ENCODE peak calls at places on chromosome 14, in eight cellular contexts. W, J, U, A, K, T, Z and B are unnamed samples.

GRCh38 chr14:37591941-37592287 is 3.1 kb downstream of the FOXA1 start:
- DNase-seq in W (no peak), J (no peak), U (peak), A (no peak), K (no peak), T (no peak), Z (peak), B (no peak)

GRCh38 chr14:101839236-101839635 is 77.7 kb downstream of the PPP2R5C start:
- DNase-seq in W (peak), J (no peak), U (peak), A (no peak), K (no peak), T (no peak), Z (no peak), B (peak)

GRCh38 chr14:38839743-38840375 is 263.2 kb downstream of the SEC23A start:
- DNase-seq in W (no peak), J (no peak), U (no peak), A (no peak), K (no peak), T (peak), Z (no peak), B (no peak)

GRCh38 chr14:23294734-23295561 is 7.7 kb downstream of the PPP1R3E start:
- DNase-seq in W (peak), J (peak), U (peak), A (no peak), K (peak), T (no peak), Z (no peak), B (peak)

GRCh38 chr14:24389266-24389855 is 9.4 kb upstream of the NYNRIN start:
- DNase-seq in W (no peak), J (peak), U (no peak), A (no peak), K (no peak), T (peak), Z (no peak), B (no peak)

GRCh38 chr14:81269100-81269978 is 48.6 kb upstream of the GTF2A1 start:
- DNase-seq in W (peak), J (peak), U (no peak), A (peak), K (peak), T (peak), Z (no peak), B (peak)

GRCh38 chr14:64910847-64911495 is 3.3 kb upstream of the CHURC1 start:
- DNase-seq in W (peak), J (peak), U (no peak), A (peak), K (no peak), T (no peak), Z (no peak), B (no peak)

GRCh38 chr14:87990687-87991086 is 2.3 kb downstream of the GALC start:
- DNase-seq in W (no peak), J (no peak), U (no peak), A (no peak), K (no peak), T (no peak), Z (no peak), B (no peak)

GRCh38 chr14:78345346-78345745 is 175.2 kb downstream of the NRXN3 start:
- DNase-seq in W (no peak), J (no peak), U (no peak), A (no peak), K (no peak), T (no peak), Z (no peak), B (no peak)

GRCh38 chr14:64708148-64709004 is 4.2 kb downstream of the PLEKHG3 start:
- DNase-seq in W (no peak), J (peak), U (no peak), A (no peak), K (no peak), T (peak), Z (no peak), B (no peak)

GRCh38 chr14:57637901-57638300 is 144.2 kb upstream of the CCDC198 start:
- DNase-seq in W (no peak), J (no peak), U (no peak), A (no peak), K (no peak), T (no peak), Z (no peak), B (no peak)

GRCh38 chr14:54094765-54095164 is 138.1 kb upstream of the BMP4 start:
- DNase-seq in W (no peak), J (no peak), U (no peak), A (no peak), K (no peak), T (no peak), Z (no peak), B (no peak)

GRCh38 chr14:72889366-72889765 is 4.5 kb downstream of the DPF3 start:
- DNase-seq in W (no peak), J (no peak), U (no peak), A (no peak), K (no peak), T (no peak), Z (no peak), B (no peak)

GRCh38 chr14:86543531-86543930 is 1013.6 kb downstream of the FLRT2 start:
- DNase-seq in W (no peak), J (no peak), U (no peak), A (no peak), K (no peak), T (no peak), Z (no peak), B (no peak)

GRCh38 chr14:95577067-95577800 is 42.4 kb downstream of the GLRX5 start:
- DNase-seq in W (peak), J (no peak), U (no peak), A (no peak), K (no peak), T (no peak), Z (no peak), B (no peak)

GRCh38 chr14:64217318-64217717 is 76.9 kb downstream of the ESR2 start:
- DNase-seq in W (peak), J (no peak), U (peak), A (no peak), K (no peak), T (no peak), Z (no peak), B (no peak)

GRCh38 chr14:32826404-32827082 is 112.1 kb upstream of the NPAS3 start:
- DNase-seq in W (peak), J (no peak), U (no peak), A (no peak), K (no peak), T (peak), Z (no peak), B (no peak)

GRCh38 chr14:39766397-39767000 is 334.3 kb upstream of the FBXO33 start:
- DNase-seq in W (no peak), J (no peak), U (no peak), A (no peak), K (no peak), T (no peak), Z (no peak), B (no peak)

GRCh38 chr14:36198378-36198777 is 21.9 kb upstream of the PTCSC3 start:
- DNase-seq in W (no peak), J (no peak), U (no peak), A (no peak), K (no peak), T (no peak), Z (no peak), B (no peak)

GRCh38 chr14:100250732-100251465 is 12.0 kb downstream of the YY1 start:
- DNase-seq in W (no peak), J (no peak), U (no peak), A (no peak), K (no peak), T (no peak), Z (no peak), B (no peak)

GRCh38 chr14:32588448-32589320 is 259.6 kb downstream of the AKAP6 start:
- DNase-seq in W (peak), J (peak), U (no peak), A (peak), K (peak), T (peak), Z (no peak), B (no peak)

GRCh38 chr14:40447032-40447431 is 1014.8 kb upstream of the FBXO33 start:
- DNase-seq in W (no peak), J (no peak), U (no peak), A (no peak), K (no peak), T (no peak), Z (no peak), B (no peak)

GRCh38 chr14:100546051-100546443 is 41.2 kb downstream of the BEGAIN start:
- DNase-seq in W (no peak), J (no peak), U (no peak), A (no peak), K (no peak), T (no peak), Z (no peak), B (no peak)

GRCh38 chr14:75615200-75615599 is 36.8 kb downstream of the FLVCR2 start:
- DNase-seq in W (peak), J (no peak), U (no peak), A (no peak), K (no peak), T (no peak), Z (no peak), B (no peak)

GRCh38 chr14:22497671-22498093 is 91.3 kb downstream of the DAD1 start:
- DNase-seq in W (no peak), J (no peak), U (no peak), A (no peak), K (no peak), T (no peak), Z (no peak), B (no peak)

GRCh38 chr14:103581954-103582703 is 19.4 kb downstream of the COA8 start:
- DNase-seq in W (no peak), J (no peak), U (peak), A (no peak), K (no peak), T (no peak), Z (no peak), B (no peak)

GRCh38 chr14:57136669-57137068 is 132.0 kb downstream of the EXOC5 start:
- DNase-seq in W (peak), J (no peak), U (no peak), A (no peak), K (no peak), T (no peak), Z (peak), B (no peak)

GRCh38 chr14:25537846-25538455 is 488.0 kb upstream of the STXBP6 start:
- DNase-seq in W (peak), J (no peak), U (peak), A (no peak), K (peak), T (no peak), Z (no peak), B (peak)

GRCh38 chr14:54617467-54617866 is 50.5 kb downstream of the SAMD4A start:
- DNase-seq in W (no peak), J (peak), U (no peak), A (no peak), K (no peak), T (no peak), Z (no peak), B (no peak)

GRCh38 chr14:71141701-71142374 is 234.6 kb downstream of the PCNX1 start:
- DNase-seq in W (no peak), J (peak), U (no peak), A (peak), K (no peak), T (peak), Z (no peak), B (peak)

GRCh38 chr14:102903248-102903888 is 19.1 kb upstream of the AMN start:
- DNase-seq in W (no peak), J (no peak), U (no peak), A (no peak), K (no peak), T (no peak), Z (no peak), B (no peak)

GRCh38 chr14:20866963-20867362 is 24.2 kb upstream of the RNASE3 start:
- DNase-seq in W (peak), J (no peak), U (no peak), A (no peak), K (no peak), T (no peak), Z (no peak), B (peak)
- TF ChIP-seq CTCF in W (peak), J (peak), U (no peak), A (peak), K (peak), T (peak), Z (no peak), B (no peak)

GRCh38 chr14:106843376-106843775 is 1317.0 kb downstream of the TMEM121 start:
- DNase-seq in W (peak), J (no peak), U (no peak), A (no peak), K (no peak), T (no peak), Z (no peak), B (no peak)
- TF ChIP-seq CTCF in W (peak), J (no peak), U (no peak), A (no peak), K (no peak), T (no peak), Z (no peak), B (no peak)

GRCh38 chr14:20487402-20487742 is 18.0 kb upstream of the RNASE10 start:
- DNase-seq in W (no peak), J (no peak), U (no peak), A (no peak), K (no peak), T (no peak), Z (no peak), B (no peak)
- TF ChIP-seq CTCF in W (peak), J (no peak), U (no peak), A (no peak), K (no peak), T (no peak), Z (no peak), B (no peak)

GRCh38 chr14:76963366-76963765 is 65.1 kb downstream of the IRF2BPL start:
- DNase-seq in W (no peak), J (no peak), U (no peak), A (no peak), K (no peak), T (no peak), Z (no peak), B (no peak)

GRCh38 chr14:76965232-76965631 is 63.3 kb downstream of the IRF2BPL start:
- DNase-seq in W (no peak), J (no peak), U (peak), A (no peak), K (no peak), T (no peak), Z (no peak), B (peak)

GRCh38 chr14:76966535-76966934 is 62.0 kb downstream of the IRF2BPL start:
- DNase-seq in W (no peak), J (no peak), U (no peak), A (no peak), K (no peak), T (no peak), Z (no peak), B (no peak)

GRCh38 chr14:76962303-76962660 is 66.2 kb downstream of the IRF2BPL start:
- DNase-seq in W (no peak), J (no peak), U (no peak), A (no peak), K (no peak), T (no peak), Z (no peak), B (peak)

DNA sequence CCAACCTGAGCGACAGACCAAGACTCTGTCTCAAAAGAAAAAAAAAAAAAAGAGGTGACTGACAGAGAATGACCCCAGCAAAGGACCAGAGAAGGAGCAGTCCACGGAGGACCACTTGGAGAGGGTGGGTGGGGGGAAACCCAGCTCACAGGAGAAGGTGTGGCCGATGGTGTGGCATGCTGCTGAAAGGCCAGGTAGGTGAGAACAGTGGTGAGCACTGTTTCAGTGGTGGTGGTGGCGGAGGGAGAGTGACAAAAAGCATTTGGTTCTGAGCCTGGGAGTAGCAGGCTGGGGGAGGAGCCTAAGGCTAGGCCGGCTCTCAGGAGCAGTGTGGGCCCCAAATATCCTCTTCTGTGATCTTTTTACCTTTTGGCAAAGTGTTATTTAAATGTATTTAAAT is 63.8 kb downstream of the IRF2BPL start:
- DNase-seq in W (peak), J (no peak), U (no peak), A (no peak), K (no peak), T (no peak), Z (no peak), B (peak)
- TF ChIP-seq CTCF in W (no peak), J (no peak), U (no peak), A (no peak), K (no peak), T (no peak), Z (no peak), B (no peak)

DNA sequence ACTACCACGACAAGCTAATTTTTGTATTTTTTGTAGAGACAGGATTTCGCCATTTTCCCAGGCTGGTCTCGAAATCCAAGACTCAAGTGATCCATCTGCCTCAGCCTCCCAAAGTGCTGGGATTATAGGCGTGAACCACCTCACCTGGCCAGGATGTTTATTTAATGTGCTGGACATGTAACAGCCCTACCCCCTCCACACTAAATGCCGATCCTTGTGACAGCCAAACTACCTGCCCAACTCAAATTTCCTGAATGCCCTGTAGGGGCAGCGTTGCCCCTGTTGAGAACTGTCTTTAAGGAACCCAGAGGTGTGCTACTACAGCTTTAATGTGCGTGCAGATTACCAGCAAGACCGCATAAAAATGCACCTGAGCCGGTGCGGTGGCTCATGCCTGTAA is 48.1 kb downstream of the KCNK13 start:
- DNase-seq in W (no peak), J (no peak), U (no peak), A (no peak), K (no peak), T (no peak), Z (no peak), B (peak)
- TF ChIP-seq CTCF in W (peak), J (no peak), U (no peak), A (peak), K (peak), T (peak), Z (no peak), B (no peak)

DNA sequence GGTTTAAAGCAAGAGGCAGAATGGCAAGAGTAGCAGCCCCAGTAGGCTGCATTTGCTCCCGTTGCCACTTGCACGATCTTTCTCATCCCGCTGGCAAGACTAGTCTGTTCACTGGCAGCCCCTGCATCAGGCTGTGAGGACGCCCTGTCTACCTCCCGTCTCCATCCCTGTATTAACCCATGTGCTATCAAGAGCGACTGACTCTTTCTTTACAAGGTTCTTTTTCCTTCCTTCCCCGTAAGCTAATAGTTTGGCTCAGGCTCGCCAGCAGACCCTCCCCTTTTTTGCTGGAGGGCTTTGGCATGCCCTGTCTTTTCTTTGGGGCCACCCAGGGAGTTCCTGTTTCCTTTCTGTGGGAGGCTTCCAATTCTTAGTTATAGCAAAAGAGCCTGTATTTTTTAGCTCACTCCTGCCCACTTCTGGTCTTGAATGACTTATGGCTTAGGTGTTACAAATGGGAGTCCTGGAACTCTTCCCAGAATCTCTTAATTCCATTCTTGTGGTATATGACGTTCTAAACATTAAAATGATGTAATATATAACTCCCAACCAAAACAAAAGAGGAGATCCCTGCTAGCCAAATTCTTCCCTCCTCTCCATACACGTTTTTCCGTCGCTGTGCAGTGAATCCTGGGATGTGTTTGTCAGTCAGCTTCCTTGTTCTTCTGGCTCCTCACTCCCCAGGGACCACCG is 149.0 kb downstream of the PRKCH start:
- DNase-seq in W (no peak), J (peak), U (no peak), A (peak), K (no peak), T (peak), Z (no peak), B (no peak)
- TF ChIP-seq CTCF in W (no peak), J (peak), U (no peak), A (peak), K (no peak), T (peak), Z (no peak), B (no peak)

DNA sequence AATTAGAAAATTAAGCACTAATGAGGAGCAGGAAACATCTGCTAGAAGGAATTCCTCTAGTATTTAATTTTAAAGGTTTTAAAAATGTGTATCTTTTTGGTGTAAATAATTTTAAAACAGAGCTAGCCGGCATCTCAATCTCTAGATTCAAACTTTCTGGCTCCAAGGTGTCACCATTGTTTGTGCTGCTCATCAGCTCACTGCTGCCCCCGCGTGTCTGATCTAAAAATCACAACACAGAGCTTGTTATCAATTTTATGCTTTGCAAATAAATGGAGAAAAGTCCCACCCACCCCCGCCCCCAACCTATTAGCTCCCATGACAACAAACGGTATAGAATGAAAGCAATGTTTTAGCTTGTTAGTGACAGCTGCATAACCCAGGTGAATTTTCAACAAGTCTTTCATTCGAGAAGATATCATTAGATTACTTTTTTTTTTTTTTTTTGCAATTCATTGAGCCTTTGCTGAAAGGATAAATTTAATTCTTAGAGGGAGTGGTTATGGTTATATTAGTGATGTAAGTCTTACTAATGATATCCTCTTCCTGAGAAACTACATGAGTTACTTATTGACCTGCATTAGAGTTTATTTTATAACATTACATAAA is 11.3 kb upstream of the ABHD12B start:
- DNase-seq in W (peak), J (peak), U (peak), A (peak), K (peak), T (peak), Z (peak), B (peak)
- TF ChIP-seq CTCF in W (peak), J (peak), U (peak), A (peak), K (peak), T (peak), Z (peak), B (peak)

GRCh38 chr14:97350415-97350814 is 553.2 kb downstream of the VRK1 start:
- DNase-seq in W (no peak), J (no peak), U (no peak), A (no peak), K (no peak), T (no peak), Z (no peak), B (no peak)

GRCh38 chr14:97349946-97350345 is 552.8 kb downstream of the VRK1 start:
- DNase-seq in W (no peak), J (no peak), U (no peak), A (no peak), K (no peak), T (no peak), Z (no peak), B (no peak)

GRCh38 chr14:97350894-97351713 is 553.9 kb downstream of the VRK1 start:
- DNase-seq in W (peak), J (no peak), U (no peak), A (no peak), K (no peak), T (no peak), Z (no peak), B (no peak)

DNA sequence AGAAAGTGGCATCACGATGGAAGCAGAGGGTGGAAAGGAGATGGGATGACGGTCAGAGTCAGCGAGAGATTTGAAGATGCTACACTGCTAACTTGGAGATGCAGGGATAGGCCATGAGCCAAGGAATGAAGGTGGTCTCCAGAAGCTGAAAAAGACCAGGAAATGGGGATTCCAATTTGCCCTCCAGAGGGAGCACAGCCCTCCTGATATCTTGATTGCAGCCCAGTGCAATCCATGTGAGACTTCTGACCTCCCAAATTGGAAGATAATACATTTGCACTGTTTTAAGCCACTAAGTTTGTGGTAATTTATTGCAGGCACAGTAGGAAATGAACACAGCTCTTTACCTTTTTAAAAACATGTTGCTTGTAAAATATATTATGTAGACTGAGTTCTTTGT is 549.5 kb downstream of the VRK1 start:
- DNase-seq in W (no peak), J (no peak), U (no peak), A (no peak), K (no peak), T (no peak), Z (no peak), B (no peak)
- TF ChIP-seq CTCF in W (no peak), J (no peak), U (no peak), A (no peak), K (no peak), T (no peak), Z (no peak), B (no peak)

GRCh38 chr14:104665663-104666522 is 23.5 kb upstream of the INF2 start:
- DNase-seq in W (no peak), J (no peak), U (peak), A (no peak), K (peak), T (no peak), Z (peak), B (peak)
- TF ChIP-seq CTCF in W (no peak), J (peak), U (peak), A (peak), K (peak), T (no peak), Z (peak), B (peak)